ENCODE peak calls at places on chromosome 13, in eight cellular contexts. E, V, N, O, Y, U, J and X are unnamed samples.

GRCh38 chr13:94620286-94620896 is 18.7 kb downstream of the GPR180 start:
- DNase-seq in E (no peak), V (no peak), N (no peak), O (peak; percentile 33), Y (peak; percentile 52), U (peak; percentile 49), J (no peak), X (no peak)

GRCh38 chr13:86846501-86846900 is 824.7 kb upstream of the SLITRK5 start:
- DNase-seq in E (no peak), V (no peak), N (no peak), O (no peak), Y (no peak), U (peak; percentile 39), J (no peak), X (no peak)

GRCh38 chr13:36332986-36333385 is 13.2 kb downstream of the SPART start:
- DNase-seq in E (no peak), V (no peak), N (no peak), O (no peak), Y (peak; percentile 65), U (peak; percentile 56), J (no peak), X (no peak)

GRCh38 chr13:25607096-25607495 is 235.3 kb downstream of the ATP8A2 start:
- DNase-seq in E (no peak), V (no peak), N (no peak), O (no peak), Y (no peak), U (no peak), J (no peak), X (no peak)

GRCh38 chr13:24875566-24875965 is 111.6 kb downstream of the RNF17 start:
- DNase-seq in E (no peak), V (no peak), N (no peak), O (no peak), Y (no peak), U (no peak), J (no peak), X (no peak)

GRCh38 chr13:113976711-113977684 is 3.1 kb upstream of the C13orf46 start:
- DNase-seq in E (peak; percentile 51), V (peak; percentile 65), N (no peak), O (no peak), Y (no peak), U (peak; percentile 13), J (no peak), X (peak; percentile 58)

GRCh38 chr13:80361298-80361697 is 20.4 kb upstream of the SPRY2 start:
- DNase-seq in E (no peak), V (no peak), N (no peak), O (no peak), Y (no peak), U (no peak), J (no peak), X (no peak)

GRCh38 chr13:101025925-101026324 is 351.3 kb upstream of the TMTC4 start:
- DNase-seq in E (no peak), V (no peak), N (no peak), O (no peak), Y (no peak), U (no peak), J (no peak), X (no peak)

GRCh38 chr13:61774903-61775302 is 359.3 kb upstream of the PCDH20 start:
- DNase-seq in E (no peak), V (no peak), N (no peak), O (no peak), Y (no peak), U (no peak), J (no peak), X (no peak)

GRCh38 chr13:74056829-74057564 is 77.2 kb downstream of the KLF12 start:
- DNase-seq in E (no peak), V (no peak), N (peak; percentile 82), O (no peak), Y (no peak), U (no peak), J (no peak), X (no peak)
- H3K27ac ChIP-seq in E (no peak overlapping the region), V (peak overlapping the region; percentile 73), N (peak overlapping the region; percentile 52), O (no peak overlapping the region), Y (no peak overlapping the region), U (no peak overlapping the region), J (no peak overlapping the region), X (peak overlapping the region; percentile 94)

DNA sequence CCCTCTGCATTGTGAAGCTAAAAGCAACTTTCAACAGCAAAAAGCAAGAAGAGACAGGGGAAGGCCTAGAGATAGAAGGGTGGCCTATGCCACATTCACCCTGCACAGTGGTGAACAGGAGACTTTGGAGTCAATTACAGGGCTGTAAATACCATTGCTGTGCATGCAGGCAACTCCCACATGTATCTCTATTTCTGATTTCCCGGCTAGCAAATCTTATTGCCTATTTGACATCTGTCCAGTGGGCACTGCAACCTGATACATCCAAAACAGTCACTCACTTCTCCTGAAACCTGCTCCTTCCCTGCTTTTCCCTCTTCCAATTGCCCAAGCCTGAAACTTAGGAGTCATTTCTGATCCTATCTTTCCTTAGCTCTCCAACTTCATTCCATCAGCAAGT is 13.4 kb downstream of the RUBCNL start:
- DNase-seq in E (no peak), V (no peak), N (no peak), O (no peak), Y (no peak), U (no peak), J (no peak), X (no peak)
- H3K4me1 ChIP-seq in E (peaks cover 7% of the 10 kb centered on the region), V (peaks cover 18% of the 10 kb centered on the region), N (peaks cover 12% of the 10 kb centered on the region), O (no peaks in the 10 kb centered on the region), Y (no peaks in the 10 kb centered on the region), U (peaks cover 2% of the 10 kb centered on the region), J (peaks cover 17% of the 10 kb centered on the region), X (peaks cover 7% of the 10 kb centered on the region)

GRCh38 chr13:32535748-32536147 is 2.8 kb downstream of the N4BP2L2 start:
- DNase-seq in E (no peak), V (no peak), N (no peak), O (no peak), Y (no peak), U (no peak), J (no peak), X (no peak)
- H3K36me3 ChIP-seq in E (peaks cover 14% of the 10 kb centered on the region), V (peaks cover 12% of the 10 kb centered on the region), N (peaks cover 13% of the 10 kb centered on the region), O (peaks cover 5% of the 10 kb centered on the region), Y (peaks cover 2% of the 10 kb centered on the region), U (peaks cover 3% of the 10 kb centered on the region), J (no peaks in the 10 kb centered on the region), X (peaks cover 2% of the 10 kb centered on the region)

GRCh38 chr13:110372676-110373075 is 65.6 kb downstream of the COL4A2 start:
- DNase-seq in E (no peak), V (no peak), N (no peak), O (no peak), Y (peak; percentile 52), U (no peak), J (no peak), X (no peak)
- H3K27ac ChIP-seq in E (no peak overlapping the region), V (peak overlapping the region; percentile 81), N (peak overlapping the region; percentile 65), O (no peak overlapping the region), Y (peak overlapping the region; percentile 72), U (no peak overlapping the region), J (no peak overlapping the region), X (peak overlapping the region; percentile 74)

GRCh38 chr13:110377178-110378175 is 70.4 kb downstream of the COL4A2 start:
- DNase-seq in E (no peak), V (no peak), N (no peak), O (no peak), Y (no peak), U (no peak), J (no peak), X (no peak)
- H3K4me1 ChIP-seq in E (peaks cover 11% of the 10 kb centered on the region), V (peaks cover 69% of the 10 kb centered on the region), N (peaks cover 92% of the 10 kb centered on the region), O (peaks cover 14% of the 10 kb centered on the region), Y (peaks cover 44% of the 10 kb centered on the region), U (peaks cover 23% of the 10 kb centered on the region), J (peaks cover 85% of the 10 kb centered on the region), X (peaks cover 8% of the 10 kb centered on the region)

DNA sequence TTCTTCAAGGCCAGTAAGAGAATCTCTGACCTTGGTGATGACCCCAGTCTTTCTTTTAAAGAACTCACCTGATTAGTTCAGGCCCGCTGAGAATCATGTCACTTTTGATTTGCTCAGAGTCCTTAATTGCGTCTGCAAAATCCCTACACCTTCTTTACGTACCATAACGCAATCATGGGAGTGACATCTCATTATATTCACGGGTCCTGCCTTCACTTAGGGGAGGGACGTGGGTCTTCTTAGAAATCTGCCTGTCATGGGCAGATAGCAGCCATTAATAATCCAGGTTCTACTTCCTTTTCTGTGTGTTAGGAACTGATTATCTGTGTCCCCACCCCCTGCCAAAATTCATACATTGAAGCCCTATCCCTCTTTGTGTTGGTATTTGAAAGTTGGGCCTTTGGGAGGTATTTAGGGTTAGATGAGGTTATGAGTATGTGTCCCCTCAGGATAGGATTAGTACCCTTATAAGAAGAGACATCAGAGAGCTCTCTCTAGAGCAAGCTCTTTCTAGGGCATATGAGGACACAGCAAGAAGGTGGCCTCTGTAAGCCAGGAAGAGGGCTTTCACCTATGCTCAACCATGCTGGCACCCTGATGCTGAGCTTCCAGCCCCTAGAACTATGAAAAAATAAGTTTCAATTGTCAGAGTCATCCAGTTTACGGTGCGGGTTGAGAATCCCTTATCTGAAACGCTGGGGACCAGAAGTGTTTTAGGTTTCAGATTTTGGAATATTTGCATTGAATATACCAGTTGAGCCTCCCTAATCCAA is 9.9 kb downstream of the TPP2 start:
- DNase-seq in E (no peak), V (no peak), N (no peak), O (no peak), Y (no peak), U (no peak), J (no peak), X (no peak)
- H3K36me3 ChIP-seq in E (peaks cover 62% of the 10 kb centered on the region), V (peaks cover 50% of the 10 kb centered on the region), N (peaks cover 20% of the 10 kb centered on the region), O (peaks cover 14% of the 10 kb centered on the region), Y (peaks cover 20% of the 10 kb centered on the region), U (peaks cover 7% of the 10 kb centered on the region), J (no peaks in the 10 kb centered on the region), X (peaks cover 5% of the 10 kb centered on the region)

DNA sequence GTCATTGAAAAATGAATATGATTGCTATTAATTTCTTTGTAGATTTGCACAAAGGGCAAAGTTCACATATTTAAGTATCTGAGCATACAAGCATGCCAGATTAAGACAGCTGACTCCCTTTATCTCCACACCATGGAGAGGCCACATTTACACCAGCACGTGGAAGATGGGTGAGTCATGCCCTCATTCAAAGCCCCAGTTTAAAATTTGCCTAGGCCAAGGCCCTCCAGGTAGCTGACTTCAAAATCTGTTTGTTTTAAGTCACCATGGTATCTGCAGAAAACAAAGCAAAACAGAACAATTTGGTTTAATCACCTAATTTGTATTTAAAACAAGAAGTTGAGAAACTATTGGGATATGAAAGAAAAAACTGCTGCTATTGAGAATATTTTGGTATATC is 109.2 kb downstream of the ESD start:
- DNase-seq in E (no peak), V (no peak), N (no peak), O (no peak), Y (no peak), U (peak; percentile 53), J (no peak), X (no peak)
- H3K27ac ChIP-seq in E (no peak overlapping the region), V (no peak overlapping the region), N (no peak overlapping the region), O (no peak overlapping the region), Y (no peak overlapping the region), U (no peak overlapping the region), J (no peak overlapping the region), X (no peak overlapping the region)